ENCODE peak calls at places on chromosome 7, in six cellular contexts. H is fibroblast of lung, M is spleen, T is HL-60, O is BJ, L is brain microvascular endothelial cell. G is an unnamed sample.

GRCh38 chr7:10888861-10889260 is 84.8 kb upstream of the PHF14 start:
- DNase-seq in M (no peak), O (no peak), L (no peak), T (no peak), H (no peak), G (no peak)

GRCh38 chr7:65463184-65463583 is 89.5 kb downstream of the ZNF92 start:
- DNase-seq in L (no peak), H (peak; percentile 40), T (no peak), M (no peak), O (no peak), G (no peak)

GRCh38 chr7:155292680-155293226 is 4.9 kb upstream of the INSIG1 start:
- DNase-seq in L (no peak), H (no peak), M (no peak), T (no peak), O (no peak), G (no peak)

GRCh38 chr7:41881313-41882130 is 178.6 kb upstream of the INHBA start:
- DNase-seq in M (peak; percentile 93), L (peak; percentile 78), T (peak; percentile 97), O (no peak), H (peak; percentile 39), G (peak; percentile 57)

GRCh38 chr7:149229526-149229925 is 9.9 kb upstream of the ZNF212 start:
- DNase-seq in T (no peak), M (peak; percentile 32), H (no peak), L (no peak), O (no peak), G (no peak)

GRCh38 chr7:18257711-18258110 is 230.1 kb upstream of the PRPS1L1 start:
- DNase-seq in H (peak; percentile 48), L (peak; percentile 82), T (no peak), M (no peak), O (no peak), G (peak; percentile 59)

GRCh38 chr7:13774976-13775375 is 214.5 kb downstream of the ETV1 start:
- DNase-seq in H (peak; percentile 50), T (no peak), M (no peak), O (no peak), L (no peak), G (no peak)

GRCh38 chr7:157527235-157527634 is 190.4 kb downstream of the DNAJB6 start:
- DNase-seq in O (no peak), L (no peak), M (peak; percentile 39), H (no peak), T (no peak), G (no peak)

GRCh38 chr7:47803846-47804245 is 144.4 kb downstream of the PKD1L1 start:
- DNase-seq in H (no peak), M (no peak), L (no peak), T (no peak), O (no peak), G (no peak)

GRCh38 chr7:104135760-104136558 is 71.9 kb downstream of the ORC5 start:
- DNase-seq in L (no peak), H (no peak), O (no peak), M (no peak), T (no peak), G (no peak)

GRCh38 chr7:73519867-73520672 is 2.0 kb downstream of the BAZ1B start:
- DNase-seq in H (peak; percentile 11), M (peak; percentile 62), L (no peak), O (no peak), T (no peak), G (peak; percentile 25)

GRCh38 chr7:97025983-97026704 is 1.5 kb upstream of the DLX5 start:
- DNase-seq in L (no peak), O (no peak), T (no peak), H (no peak), M (peak; percentile 71), G (peak; percentile 15)

GRCh38 chr7:47371733-47372368 is 210.1 kb downstream of the TNS3 start:
- DNase-seq in H (peak; percentile 75), T (no peak), M (peak; percentile 67), O (no peak), L (peak; percentile 81), G (peak; percentile 65)

GRCh38 chr7:37395618-37396259 is 52.9 kb downstream of the ELMO1 start:
- DNase-seq in M (no peak), O (no peak), H (no peak), L (no peak), T (no peak), G (no peak)

GRCh38 chr7:110224643-110225042 is 866.3 kb upstream of the LRRN3 start:
- DNase-seq in O (no peak), H (peak; percentile 13), L (peak; percentile 11), M (no peak), T (no peak), G (no peak)

GRCh38 chr7:29291723-29292591 is 97.4 kb downstream of the CHN2 start:
- DNase-seq in O (no peak), M (no peak), T (no peak), H (no peak), L (no peak), G (no peak)
- TF ChIP-seq CTCF in O (no peak), M (no peak), T (no peak), H (no peak), L (no peak), G (no peak)

GRCh38 chr7:100612730-100613446 is 548 bp downstream of the MOSPD3 start:
- DNase-seq in O (no peak), L (no peak), M (no peak), H (no peak), T (no peak), G (no peak)
- TF ChIP-seq CTCF in O (peak; percentile 33), L (peak; percentile 25), M (peak; percentile 33), H (peak; percentile 10), T (no peak), G (no peak)

GRCh38 chr7:30865821-30866220 is 45.8 kb upstream of the AQP1 start:
- DNase-seq in L (no peak), M (no peak), H (no peak), O (no peak), T (no peak), G (no peak)

GRCh38 chr7:30866939-30867338 is 44.7 kb upstream of the AQP1 start:
- DNase-seq in H (no peak), M (no peak), O (no peak), L (no peak), T (no peak), G (no peak)

GRCh38 chr7:30865077-30865476 is 46.6 kb upstream of the AQP1 start:
- DNase-seq in L (no peak), T (no peak), H (no peak), O (no peak), M (no peak), G (no peak)

GRCh38 chr7:30869794-30870491 is 41.7 kb upstream of the AQP1 start:
- DNase-seq in T (no peak), O (no peak), L (no peak), M (no peak), H (peak; percentile 62), G (no peak)

DNA sequence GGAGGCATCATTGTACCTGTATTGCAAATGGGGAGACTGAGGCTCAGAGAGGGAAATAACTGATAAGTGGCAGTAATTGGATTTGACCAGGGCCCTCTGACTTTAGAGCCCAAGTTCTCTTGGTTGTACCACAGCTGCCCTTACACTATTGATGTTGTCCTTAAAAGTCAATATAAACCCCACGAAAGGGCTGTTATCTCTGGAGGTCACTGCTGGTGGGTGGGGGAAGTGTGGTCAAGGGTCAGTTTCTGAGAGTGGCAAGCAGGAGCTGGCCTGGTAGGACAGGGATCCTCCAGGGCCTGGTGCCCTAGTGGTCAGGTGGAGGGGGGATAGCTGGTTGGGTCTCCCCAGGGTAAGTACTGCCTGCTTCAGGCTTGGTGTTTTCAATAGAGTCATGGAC is 44.2 kb upstream of the AQP1 start:
- DNase-seq in O (no peak), T (no peak), H (no peak), L (no peak), M (no peak), G (no peak)
- TF ChIP-seq CTCF in O (no peak), T (no peak), H (no peak), L (no peak), M (no peak), G (no peak)

GRCh38 chr7:89623018-89623672 is 531.1 kb upstream of the STEAP1 start:
- DNase-seq in M (no peak), H (peak; percentile 8), T (no peak), O (no peak), L (peak; percentile 6), G (peak; percentile 54)
- TF ChIP-seq CTCF in M (peak; percentile 37), H (peak; percentile 41), T (peak; percentile 62), O (peak; percentile 59), L (peak; percentile 75), G (peak; percentile 70)

GRCh38 chr7:118104812-118105441 is 79.0 kb upstream of the LSM8 start:
- DNase-seq in L (no peak), T (no peak), M (no peak), O (no peak), H (peak; percentile 24), G (peak; percentile 31)
- TF ChIP-seq CTCF in L (peak; percentile 28), T (peak; percentile 36), M (peak; percentile 39), O (peak; percentile 35), H (peak; percentile 57), G (peak; percentile 36)

DNA sequence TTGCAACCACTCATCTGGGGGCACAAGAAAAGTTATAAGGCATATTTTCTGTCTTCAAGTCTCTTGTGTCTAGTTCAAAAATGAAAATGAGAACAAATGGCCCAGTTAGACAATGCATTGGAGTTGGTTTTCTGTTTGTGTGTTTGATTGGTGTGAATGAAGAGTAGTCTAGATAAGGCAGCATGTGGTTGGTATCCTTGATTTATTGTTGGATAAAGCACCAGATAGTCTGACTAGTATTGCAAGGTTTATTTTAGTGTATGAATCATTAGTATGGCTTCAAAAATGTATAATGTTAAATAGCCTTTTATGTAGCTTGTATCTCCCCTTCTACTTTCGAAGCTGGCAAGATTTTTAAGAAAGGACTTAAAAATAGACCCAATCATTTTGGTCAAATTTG is 237.3 kb downstream of the CDK14 start:
- DNase-seq in T (no peak), O (no peak), L (no peak), M (no peak), H (peak; percentile 76), G (no peak)
- TF ChIP-seq CTCF in T (no peak), O (no peak), L (no peak), M (no peak), H (no peak), G (no peak)

GRCh38 chr7:24788075-24788474 is 30.8 kb upstream of the GSDME start:
- DNase-seq in M (no peak), L (no peak), T (no peak), O (no peak), H (no peak), G (no peak)
- TF ChIP-seq CTCF in M (peak; percentile 14), L (peak; percentile 71), T (no peak), O (peak; percentile 49), H (peak; percentile 50), G (peak; percentile 48)